ENCODE peak calls at places on chromosome 13, in five cellular contexts. R is activated T-helper 2 cell treated with anti-CD3 and anti-CD28 coated beads, Interferon-gamma antibody, Interleukin-2, Interleukin-4, amounts not matched to agents 10 μg/mL and 5 μg/mL and 100 μg/mL, durations not matched to agents 14 hours and 24 hours and 36 hours; N is heart right ventricle; O is Ammon's horn; I is stimulated activated CD4-positive, alpha-beta T cell treated with anti-CD3 and anti-CD28 coated beads, Interleukin-15, amount 100 ng/mL, for 1 hour. M is an unnamed sample.

GRCh38 chr13:80684525-80685017 is 343.6 kb upstream of the SPRY2 start:
- DNase-seq in R (no peak), N (no peak), O (peak), I (no peak), M (no peak)

GRCh38 chr13:43558942-43559341 is 227.8 kb downstream of the ENOX1 start:
- DNase-seq in R (no peak), N (no peak), O (no peak), I (no peak), M (no peak)

GRCh38 chr13:27482996-27483395 is 32.6 kb upstream of the MTIF3 start:
- DNase-seq in R (no peak), N (no peak), O (peak), I (no peak), M (no peak)

GRCh38 chr13:66076417-66076816 is 1153.7 kb downstream of the PCDH9 start:
- DNase-seq in R (no peak), N (no peak), O (no peak), I (no peak), M (no peak)

GRCh38 chr13:109371066-109371465 is 415.3 kb downstream of the IRS2 start:
- DNase-seq in R (no peak), N (no peak), O (no peak), I (no peak), M (no peak)

GRCh38 chr13:106038752-106039151 is 496.7 kb downstream of the EFNB2 start:
- DNase-seq in R (no peak), N (no peak), O (no peak), I (no peak), M (no peak)

GRCh38 chr13:73040479-73040878 is 18.3 kb upstream of the KLF5 start:
- DNase-seq in R (no peak), N (no peak), O (no peak), I (no peak), M (no peak)

GRCh38 chr13:71278512-71278911 is 588.5 kb downstream of the DACH1 start:
- DNase-seq in R (no peak), N (no peak), O (no peak), I (no peak), M (no peak)

GRCh38 chr13:80296638-80297037 is 44.3 kb downstream of the SPRY2 start:
- DNase-seq in R (no peak), N (no peak), O (no peak), I (no peak), M (no peak)

GRCh38 chr13:21018220-21018619 is 43.2 kb downstream of the LATS2 start:
- DNase-seq in R (no peak), N (no peak), O (no peak), I (no peak), M (no peak)

GRCh38 chr13:33145667-33146066 is 129.4 kb downstream of the KL start:
- DNase-seq in R (no peak), N (no peak), O (no peak), I (no peak), M (no peak)

GRCh38 chr13:71171740-71172139 is 695.3 kb downstream of the DACH1 start:
- DNase-seq in R (no peak), N (no peak), O (no peak), I (no peak), M (no peak)

GRCh38 chr13:98528663-98529064 is 48.2 kb downstream of the STK24 start:
- DNase-seq in R (no peak), N (no peak), O (peak), I (no peak), M (peak)

GRCh38 chr13:87981416-87981815 is 310.2 kb downstream of the SLITRK5 start:
- DNase-seq in R (no peak), N (no peak), O (no peak), I (no peak), M (no peak)

GRCh38 chr13:33968520-33969507 is 150.9 kb downstream of the RFC3 start:
- DNase-seq in R (no peak), N (no peak), O (no peak), I (no peak), M (no peak)

GRCh38 chr13:51599444-51600176 is 15.3 kb downstream of the WDFY2 start:
- DNase-seq in R (no peak), N (no peak), O (no peak), I (no peak), M (no peak)

M was measured in G401.